ENCODE peak calls at places on chromosome 5, in six cellular contexts. One of them, this sample, is unnamed.

GRCh38 chr5:168747987-168748777 is 169.0 kb upstream of the PANK3 start:
- DNase-seq in endothelial cell of umbilical vein: no peak
- DNase-seq in stomach: no peak
- DNase-seq in HCT116: peak
- DNase-seq in HL-60: peak
- DNase-seq in GM23338: peak
- DNase-seq in this sample: peak

GRCh38 chr5:106964102-106964501 is 706.6 kb downstream of the EFNA5 start:
- DNase-seq in endothelial cell of umbilical vein: peak
- DNase-seq in stomach: no peak
- DNase-seq in HCT116: no peak
- DNase-seq in HL-60: no peak
- DNase-seq in GM23338: no peak
- DNase-seq in this sample: no peak

GRCh38 chr5:101306391-101307137 is 403.5 kb upstream of the ST8SIA4 start:
- DNase-seq in endothelial cell of umbilical vein: no peak
- DNase-seq in stomach: no peak
- DNase-seq in HCT116: peak
- DNase-seq in HL-60: no peak
- DNase-seq in GM23338: no peak
- DNase-seq in this sample: no peak

GRCh38 chr5:154647760-154648143 is 107.4 kb upstream of the LARP1 start:
- DNase-seq in endothelial cell of umbilical vein: no peak
- DNase-seq in stomach: no peak
- DNase-seq in HCT116: no peak
- DNase-seq in HL-60: no peak
- DNase-seq in GM23338: peak
- DNase-seq in this sample: no peak

GRCh38 chr5:173855995-173856656 is 32.0 kb upstream of the CPEB4 start:
- DNase-seq in endothelial cell of umbilical vein: no peak
- DNase-seq in stomach: no peak
- DNase-seq in HCT116: no peak
- DNase-seq in HL-60: no peak
- DNase-seq in GM23338: no peak
- DNase-seq in this sample: no peak

GRCh38 chr5:154818459-154819116 is 31.8 kb downstream of the FAXDC2 start:
- DNase-seq in endothelial cell of umbilical vein: no peak
- DNase-seq in stomach: no peak
- DNase-seq in HCT116: no peak
- DNase-seq in HL-60: no peak
- DNase-seq in GM23338: no peak
- DNase-seq in this sample: no peak

GRCh38 chr5:174693697-174694400 is 30.5 kb upstream of the MSX2 start:
- DNase-seq in endothelial cell of umbilical vein: no peak
- DNase-seq in stomach: peak
- DNase-seq in HCT116: no peak
- DNase-seq in HL-60: no peak
- DNase-seq in GM23338: peak
- DNase-seq in this sample: peak

GRCh38 chr5:129631946-129632345 is 115.9 kb upstream of the MINAR2 start:
- DNase-seq in endothelial cell of umbilical vein: no peak
- DNase-seq in stomach: no peak
- DNase-seq in HCT116: no peak
- DNase-seq in HL-60: no peak
- DNase-seq in GM23338: no peak
- DNase-seq in this sample: no peak

GRCh38 chr5:80411589-80412219 is 3.8 kb downstream of the ZFYVE16 start:
- DNase-seq in endothelial cell of umbilical vein: no peak
- DNase-seq in stomach: no peak
- DNase-seq in HCT116: no peak
- DNase-seq in HL-60: no peak
- DNase-seq in GM23338: no peak
- DNase-seq in this sample: no peak

GRCh38 chr5:78677777-78678668 is 29.5 kb upstream of the LHFPL2 start:
- DNase-seq in endothelial cell of umbilical vein: no peak
- DNase-seq in stomach: no peak
- DNase-seq in HCT116: peak
- DNase-seq in HL-60: no peak
- DNase-seq in GM23338: no peak
- DNase-seq in this sample: peak

GRCh38 chr5:59007460-59008063 is 424.7 kb downstream of the RAB3C start:
- DNase-seq in endothelial cell of umbilical vein: peak
- DNase-seq in stomach: no peak
- DNase-seq in HCT116: peak
- DNase-seq in HL-60: no peak
- DNase-seq in GM23338: peak
- DNase-seq in this sample: no peak

GRCh38 chr5:34822921-34823715 is 15.8 kb upstream of the TTC23L start:
- DNase-seq in endothelial cell of umbilical vein: no peak
- DNase-seq in stomach: no peak
- DNase-seq in HCT116: no peak
- DNase-seq in HL-60: no peak
- DNase-seq in GM23338: no peak
- DNase-seq in this sample: no peak

GRCh38 chr5:150527808-150528207 is 19.9 kb downstream of the NDST1 start:
- DNase-seq in endothelial cell of umbilical vein: no peak
- DNase-seq in stomach: no peak
- DNase-seq in HCT116: no peak
- DNase-seq in HL-60: no peak
- DNase-seq in GM23338: no peak
- DNase-seq in this sample: no peak

GRCh38 chr5:150525163-150525562 is 17.2 kb downstream of the NDST1 start:
- DNase-seq in endothelial cell of umbilical vein: no peak
- DNase-seq in stomach: no peak
- DNase-seq in HCT116: no peak
- DNase-seq in HL-60: no peak
- DNase-seq in GM23338: peak
- DNase-seq in this sample: no peak

GRCh38 chr5:150527038-150527437 is 19.1 kb downstream of the NDST1 start:
- DNase-seq in endothelial cell of umbilical vein: no peak
- DNase-seq in stomach: no peak
- DNase-seq in HCT116: no peak
- DNase-seq in HL-60: no peak
- DNase-seq in GM23338: no peak
- DNase-seq in this sample: no peak

GRCh38 chr5:150523472-150524350 is 15.8 kb downstream of the NDST1 start:
- DNase-seq in endothelial cell of umbilical vein: peak
- DNase-seq in stomach: peak
- DNase-seq in HCT116: peak
- DNase-seq in HL-60: peak
- DNase-seq in GM23338: peak
- DNase-seq in this sample: peak

GRCh38 chr5:150525781-150526180 is 17.9 kb downstream of the NDST1 start:
- DNase-seq in endothelial cell of umbilical vein: no peak
- DNase-seq in stomach: no peak
- DNase-seq in HCT116: no peak
- DNase-seq in HL-60: no peak
- DNase-seq in GM23338: peak
- DNase-seq in this sample: no peak
- H3K4me3 ChIP-seq in endothelial cell of umbilical vein: no peak
- H3K4me3 ChIP-seq in stomach: no peak
- H3K4me3 ChIP-seq in HCT116: no peak
- H3K4me3 ChIP-seq in HL-60: no peak
- H3K4me3 ChIP-seq in GM23338: no peak
- H3K4me3 ChIP-seq in this sample: no peak

DNA sequence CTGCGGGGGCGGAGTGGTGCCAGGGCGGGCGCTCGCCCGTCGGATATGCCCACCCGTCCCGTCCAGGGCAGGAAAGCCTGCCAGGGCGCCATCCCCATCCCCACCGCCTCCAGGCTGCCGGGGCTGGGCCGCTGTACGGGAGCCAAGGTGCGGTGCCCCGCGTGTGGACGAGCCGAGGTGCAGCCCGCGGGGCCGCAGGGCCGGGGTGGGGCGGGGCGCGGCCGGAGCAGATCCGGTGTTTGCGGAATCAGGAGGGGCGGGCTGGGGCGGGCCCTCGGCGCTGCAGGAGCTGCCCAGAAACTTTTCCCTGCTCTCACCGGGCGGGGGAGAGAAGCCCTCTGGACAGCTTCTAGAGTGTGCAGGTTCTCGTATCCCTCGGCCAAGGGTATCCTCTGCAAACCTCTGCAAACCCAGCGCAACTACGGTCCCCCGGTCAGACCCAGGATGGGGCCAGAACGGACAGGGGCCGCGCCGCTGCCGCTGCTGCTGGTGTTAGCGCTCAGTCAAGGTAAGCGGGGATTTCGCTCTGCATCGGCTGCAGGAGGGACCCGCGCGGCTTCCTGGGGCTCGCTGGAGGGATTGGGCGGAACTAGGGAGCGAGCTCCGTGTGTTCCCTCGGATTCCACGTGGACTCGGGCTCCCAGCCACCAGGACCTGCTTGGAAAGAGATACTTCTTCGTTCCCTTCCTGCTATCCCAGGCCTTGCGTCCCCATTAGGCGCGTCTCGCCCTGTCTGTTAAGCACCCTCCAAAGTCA is at the start of gene ITGA2:
- DNase-seq in endothelial cell of umbilical vein: peak
- DNase-seq in stomach: peak
- DNase-seq in HCT116: peak
- DNase-seq in HL-60: no peak
- DNase-seq in GM23338: peak
- DNase-seq in this sample: peak
- TF ChIP-seq POLR2AphosphoS5 in endothelial cell of umbilical vein: peak
- TF ChIP-seq POLR2AphosphoS5 in stomach: no peak
- TF ChIP-seq POLR2AphosphoS5 in HCT116: peak
- TF ChIP-seq POLR2AphosphoS5 in HL-60: no peak
- TF ChIP-seq POLR2AphosphoS5 in GM23338: peak
- TF ChIP-seq POLR2AphosphoS5 in this sample: no peak

DNA sequence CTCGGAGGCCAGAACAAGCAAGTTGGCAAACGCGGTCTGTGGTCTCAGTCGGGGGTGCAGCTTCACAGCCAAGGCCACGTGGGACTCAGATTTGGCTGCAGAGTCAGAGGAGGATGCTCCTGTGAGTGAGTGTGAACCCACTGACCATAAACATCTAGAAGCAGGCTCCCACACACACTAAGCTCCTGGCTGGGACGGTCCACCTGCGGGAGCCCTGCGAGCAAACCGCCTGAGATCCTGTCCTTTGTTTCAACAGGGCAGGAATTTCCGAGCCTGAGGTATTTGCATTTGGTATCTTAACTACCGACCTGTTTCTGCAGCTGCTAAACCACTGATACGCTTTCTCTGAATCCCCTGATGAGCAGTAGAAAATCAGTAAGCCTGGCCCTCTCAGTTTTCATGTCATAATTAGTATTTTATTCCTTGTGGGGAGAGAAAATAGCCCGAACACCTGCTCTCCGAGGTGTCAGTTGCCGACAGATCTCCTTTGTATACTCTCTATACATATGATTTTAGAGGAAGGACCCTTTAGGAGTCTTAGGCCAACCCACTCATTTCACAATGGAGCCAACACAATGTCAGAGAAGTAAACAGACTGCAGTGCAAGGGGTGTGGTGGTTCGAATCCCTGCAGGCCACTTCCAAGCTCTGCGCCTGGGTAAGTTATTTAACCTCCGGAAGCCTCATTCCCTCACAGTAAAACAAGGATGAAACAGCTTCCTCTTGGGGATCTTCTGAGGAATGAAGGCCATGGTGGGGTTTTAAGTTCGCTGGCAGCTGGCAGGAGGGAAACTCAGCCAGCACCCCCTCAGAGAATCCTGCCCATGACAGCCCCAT is 41.0 kb upstream of the PWWP2A start:
- DNase-seq in endothelial cell of umbilical vein: no peak
- DNase-seq in stomach: peak
- DNase-seq in HCT116: no peak
- DNase-seq in HL-60: no peak
- DNase-seq in GM23338: peak
- DNase-seq in this sample: no peak
- H3K4me3 ChIP-seq in endothelial cell of umbilical vein: no peak
- H3K4me3 ChIP-seq in stomach: no peak
- H3K4me3 ChIP-seq in HCT116: no peak
- H3K4me3 ChIP-seq in HL-60: no peak
- H3K4me3 ChIP-seq in GM23338: peak
- H3K4me3 ChIP-seq in this sample: no peak

GRCh38 chr5:179822059-179822432 is 1.3 kb downstream of the SQSTM1 start:
- DNase-seq in endothelial cell of umbilical vein: no peak
- DNase-seq in stomach: no peak
- DNase-seq in HCT116: no peak
- DNase-seq in HL-60: no peak
- DNase-seq in GM23338: no peak
- DNase-seq in this sample: no peak
- TF ChIP-seq POLR2AphosphoS5 in endothelial cell of umbilical vein: no peak
- TF ChIP-seq POLR2AphosphoS5 in stomach: no peak
- TF ChIP-seq POLR2AphosphoS5 in HCT116: no peak
- TF ChIP-seq POLR2AphosphoS5 in HL-60: no peak
- TF ChIP-seq POLR2AphosphoS5 in GM23338: no peak
- TF ChIP-seq POLR2AphosphoS5 in this sample: no peak

GRCh38 chr5:143582869-143583268 is 179.4 kb upstream of the NR3C1 start:
- DNase-seq in endothelial cell of umbilical vein: no peak
- DNase-seq in stomach: no peak
- DNase-seq in HCT116: no peak
- DNase-seq in HL-60: no peak
- DNase-seq in GM23338: no peak
- DNase-seq in this sample: no peak
- H3K4me3 ChIP-seq in endothelial cell of umbilical vein: no peak
- H3K4me3 ChIP-seq in stomach: no peak
- H3K4me3 ChIP-seq in HCT116: no peak
- H3K4me3 ChIP-seq in HL-60: no peak
- H3K4me3 ChIP-seq in GM23338: no peak
- H3K4me3 ChIP-seq in this sample: no peak

DNA sequence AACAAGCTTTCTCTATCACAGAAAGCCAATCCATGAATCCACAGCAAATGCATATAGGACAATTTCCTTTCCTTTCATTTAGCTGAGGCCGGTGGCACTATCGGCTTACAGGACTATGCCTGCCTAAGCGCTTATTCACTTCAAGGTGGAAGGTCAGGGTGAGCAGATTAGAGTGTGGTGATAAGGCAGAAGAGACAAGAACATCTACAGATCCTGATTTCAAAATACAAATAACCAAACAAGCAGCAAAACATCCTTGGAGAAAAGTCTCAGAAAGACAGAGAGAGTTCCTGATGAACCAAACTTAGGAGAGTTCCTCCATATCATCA is 57.2 kb downstream of the MEF2C start:
- DNase-seq in endothelial cell of umbilical vein: peak
- DNase-seq in stomach: no peak
- DNase-seq in HCT116: no peak
- DNase-seq in HL-60: peak
- DNase-seq in GM23338: no peak
- DNase-seq in this sample: no peak
- TF ChIP-seq POLR2AphosphoS5 in endothelial cell of umbilical vein: no peak
- TF ChIP-seq POLR2AphosphoS5 in stomach: no peak
- TF ChIP-seq POLR2AphosphoS5 in HCT116: no peak
- TF ChIP-seq POLR2AphosphoS5 in HL-60: no peak
- TF ChIP-seq POLR2AphosphoS5 in GM23338: no peak
- TF ChIP-seq POLR2AphosphoS5 in this sample: no peak